ENCODE peak calls at places on chromosomes 2 and 18, in eight cellular contexts. J is stimulated activated CD8-positive, alpha-beta memory T cell treated with anti-CD3 and anti-CD28 coated beads, Interleukin-7, amount 100 ng/mL, for 48 hours; Q is substantia nigra; N is nephron progenitor cell; D is NB4; P is stimulated activated CD4-positive, alpha-beta T cell treated with anti-CD3 and anti-CD28 coated beads, Interleukin-15, amount 100 ng/mL, for 48 hours; I is breast epithelium; K is SW480. Z is an unnamed sample.

GRCh38 chr2:216023055-216023648 is 9.8 kb upstream of the MREG start:
- DNase-seq in D (peak; percentile 66), J (peak; percentile 26), K (peak; percentile 64), P (no peak), I (no peak), N (peak; percentile 54), Q (no peak), Z (peak; percentile 80)

GRCh38 chr2:36800381-36800780 is 103.9 kb downstream of the VIT start:
- DNase-seq in J (peak; percentile 40), D (no peak), Q (no peak), N (no peak), P (peak; percentile 66), I (no peak), K (no peak), Z (no peak)

GRCh38 chr18:80148316-80149199 is 39.5 kb downstream of the ADNP2 start:
- DNase-seq in N (no peak), J (no peak), I (no peak), D (peak; percentile 48), K (no peak), P (no peak), Q (no peak), Z (peak; percentile 29)

GRCh38 chr2:114962551-114962950 is 520.1 kb downstream of the DPP10 start:
- DNase-seq in N (no peak), K (no peak), P (no peak), D (no peak), I (no peak), J (no peak), Q (no peak), Z (no peak)

GRCh38 chr2:48482774-48483173 is 47.2 kb upstream of the STON1 start:
- DNase-seq in Q (peak; percentile 44), I (no peak), J (no peak), P (no peak), D (no peak), N (no peak), K (no peak), Z (peak; percentile 34)

GRCh38 chr2:241087420-241088268 is 14.4 kb downstream of the MTERF4 start:
- DNase-seq in D (no peak), K (no peak), I (no peak), P (no peak), Q (no peak), J (no peak), N (no peak), Z (no peak)

GRCh38 chr2:227160164-227160563 is 3.8 kb downstream of the COL4A4 start:
- DNase-seq in P (no peak), Q (no peak), N (no peak), D (no peak), I (no peak), J (no peak), K (no peak), Z (no peak)

GRCh38 chr2:239517686-239518085 is 116.9 kb upstream of the HDAC4 start:
- DNase-seq in P (no peak), J (no peak), K (no peak), Q (no peak), D (no peak), N (no peak), I (no peak), Z (no peak)

GRCh38 chr18:22286576-22286975 is 117.2 kb downstream of the GATA6 start:
- DNase-seq in N (no peak), Q (no peak), J (no peak), K (no peak), I (no peak), D (no peak), P (no peak), Z (no peak)

GRCh38 chr18:45962461-45962860 is 4.7 kb downstream of the EPG5 start:
- DNase-seq in Q (no peak), I (no peak), K (peak; percentile 5), P (no peak), N (no peak), J (peak; percentile 19), D (peak; percentile 4), Z (no peak)

GRCh38 chr2:5915926-5916325 is 223.7 kb downstream of the SOX11 start:
- DNase-seq in I (peak; percentile 57), Q (no peak), N (peak; percentile 39), P (no peak), D (peak; percentile 48), K (peak; percentile 22), J (no peak), Z (peak; percentile 41)

GRCh38 chr18:26332991-26333390 is 106.7 kb downstream of the TAF4B start:
- DNase-seq in J (no peak), P (no peak), I (no peak), K (no peak), Q (no peak), N (no peak), D (no peak), Z (no peak)

GRCh38 chr2:206127656-206128055 is 31.6 kb downstream of the NDUFS1 start:
- DNase-seq in Q (no peak), D (peak; percentile 41), I (no peak), N (no peak), J (no peak), P (no peak), K (peak; percentile 24), Z (peak; percentile 5)

GRCh38 chr2:220847587-220847986 is 724.5 kb downstream of the EPHA4 start:
- DNase-seq in P (no peak), J (no peak), Q (no peak), D (no peak), K (peak; percentile 64), I (no peak), N (no peak), Z (peak; percentile 68)

GRCh38 chr2:84435331-84436081 is 23.6 kb downstream of the SUCLG1 start:
- DNase-seq in I (no peak), K (no peak), N (no peak), J (no peak), D (no peak), P (no peak), Q (peak; percentile 25), Z (peak; percentile 62)

GRCh38 chr2:131673400-131674173 is 145.9 kb downstream of the CCDC74A start:
- DNase-seq in P (peak; percentile 38), I (peak; percentile 77), N (peak; percentile 81), J (peak; percentile 47), K (peak; percentile 70), Q (peak; percentile 75), D (peak; percentile 84), Z (peak; percentile 89)

GRCh38 chr2:24926602-24927252 is 6.7 kb upstream of the ADCY3 start:
- DNase-seq in Q (no peak), J (no peak), P (no peak), K (no peak), N (peak; percentile 18), I (peak; percentile 57), D (peak; percentile 16), Z (peak; percentile 67)

GRCh38 chr2:8661736-8662135 is 20.1 kb upstream of the ID2 start:
- DNase-seq in D (no peak), J (no peak), K (no peak), Q (no peak), I (no peak), N (no peak), P (no peak), Z (no peak)

GRCh38 chr2:156437876-156438410 is 1.8 kb downstream of the GPD2 start:
- DNase-seq in Q (no peak), I (no peak), J (no peak), P (no peak), N (no peak), K (no peak), D (no peak), Z (no peak)

GRCh38 chr2:11248-11941 is 34.9 kb downstream of the FAM110C start:
- DNase-seq in Q (peak; percentile 33), K (no peak), D (peak; percentile 57), P (peak; percentile 75), J (peak; percentile 71), N (peak; percentile 93), I (peak; percentile 69), Z (peak; percentile 27)

GRCh38 chr18:6281874-6282273 is 132.8 kb downstream of the L3MBTL4 start:
- DNase-seq in Q (no peak), D (no peak), P (no peak), J (no peak), K (no peak), I (no peak), N (no peak), Z (no peak)

GRCh38 chr2:216056739-216057138 is 24.9 kb downstream of the PECR start:
- DNase-seq in K (no peak), I (no peak), P (no peak), Q (no peak), J (no peak), N (no peak), D (no peak), Z (no peak)

GRCh38 chr2:147829106-147829505 is 15.7 kb upstream of the ACVR2A start:
- DNase-seq in I (no peak), Q (no peak), K (no peak), J (no peak), N (no peak), P (no peak), D (peak; percentile 65), Z (no peak)

GRCh38 chr2:11743846-11744553 is 2.4 kb upstream of the LPIN1 start:
- DNase-seq in J (peak; percentile 81), I (peak; percentile 75), Q (peak; percentile 75), D (peak; percentile 98), N (peak; percentile 76), P (peak; percentile 75), K (peak; percentile 98), Z (peak; percentile 98)

GRCh38 chr2:227855440-227855839 is 16.0 kb upstream of the DAW1 start:
- DNase-seq in K (no peak), P (no peak), Q (no peak), J (no peak), N (no peak), I (no peak), D (no peak), Z (no peak)

GRCh38 chr2:68483011-68483410 is 15.6 kb downstream of the APLF start:
- DNase-seq in J (no peak), K (no peak), P (no peak), I (no peak), D (no peak), Q (no peak), N (no peak), Z (no peak)

GRCh38 chr2:86622878-86623548 is 652 bp downstream of the RNF103 start:
- DNase-seq in D (no peak), P (peak; percentile 10), I (peak; percentile 58), K (peak; percentile 55), Q (peak; percentile 27), J (peak; percentile 13), N (peak; percentile 61), Z (peak; percentile 74)

GRCh38 chr2:172510582-172510981 is 45.3 kb upstream of the PDK1 start:
- DNase-seq in N (no peak), K (no peak), J (no peak), I (no peak), P (no peak), D (no peak), Q (no peak), Z (no peak)

GRCh38 chr2:33373986-33374385 is 102.5 kb upstream of the RASGRP3 start:
- DNase-seq in I (no peak), Q (no peak), J (no peak), D (no peak), K (no peak), N (no peak), P (no peak), Z (no peak)

GRCh38 chr2:235642446-235643107 is 148.7 kb downstream of the AGAP1 start:
- DNase-seq in I (no peak), J (no peak), P (no peak), K (no peak), N (no peak), D (no peak), Q (no peak), Z (no peak)

GRCh38 chr18:13067966-13068365 is 76.8 kb downstream of the CEP192 start:
- DNase-seq in P (no peak), Q (no peak), N (no peak), I (no peak), J (no peak), D (no peak), K (no peak), Z (no peak)